ENCODE peak calls at places on chromosome 5, in four cellular contexts. One of them, this sample, is unnamed.

GRCh38 chr5:107808671-107809137 is 138.0 kb upstream of the EFNA5 start:
- DNase-seq in skeletal muscle cell: no peak
- DNase-seq in OCI-LY7: no peak
- DNase-seq in esophagus squamous epithelium: no peak
- DNase-seq in this sample: no peak

GRCh38 chr5:123951204-123951977 is 439.4 kb downstream of the CSNK1G3 start:
- DNase-seq in skeletal muscle cell: peak
- DNase-seq in OCI-LY7: no peak
- DNase-seq in esophagus squamous epithelium: no peak
- DNase-seq in this sample: peak

GRCh38 chr5:105101597-105101996 is 1539.0 kb upstream of the NUDT12 start:
- DNase-seq in skeletal muscle cell: peak
- DNase-seq in OCI-LY7: no peak
- DNase-seq in esophagus squamous epithelium: no peak
- DNase-seq in this sample: no peak

GRCh38 chr5:127634007-127634406 is 14.9 kb upstream of the CTXN3 start:
- DNase-seq in skeletal muscle cell: no peak
- DNase-seq in OCI-LY7: no peak
- DNase-seq in esophagus squamous epithelium: no peak
- DNase-seq in this sample: no peak

GRCh38 chr5:73307645-73308346 is 134.8 kb downstream of the TMEM174 start:
- DNase-seq in skeletal muscle cell: no peak
- DNase-seq in OCI-LY7: no peak
- DNase-seq in esophagus squamous epithelium: no peak
- DNase-seq in this sample: no peak

GRCh38 chr5:68129364-68129763 is 86.2 kb upstream of the PIK3R1 start:
- DNase-seq in skeletal muscle cell: no peak
- DNase-seq in OCI-LY7: no peak
- DNase-seq in esophagus squamous epithelium: no peak
- DNase-seq in this sample: no peak

GRCh38 chr5:124923131-124923530 is 176.7 kb upstream of the ZNF608 start:
- DNase-seq in skeletal muscle cell: no peak
- DNase-seq in OCI-LY7: peak
- DNase-seq in esophagus squamous epithelium: no peak
- DNase-seq in this sample: no peak

GRCh38 chr5:42057254-42057690 is 132.2 kb downstream of the FBXO4 start:
- DNase-seq in skeletal muscle cell: no peak
- DNase-seq in OCI-LY7: peak
- DNase-seq in esophagus squamous epithelium: no peak
- DNase-seq in this sample: peak

GRCh38 chr5:132375957-132376356 is 6.4 kb downstream of the SLC22A5 start:
- DNase-seq in skeletal muscle cell: no peak
- DNase-seq in OCI-LY7: no peak
- DNase-seq in esophagus squamous epithelium: no peak
- DNase-seq in this sample: no peak

GRCh38 chr5:40082313-40082712 is 597.4 kb upstream of the PTGER4 start:
- DNase-seq in skeletal muscle cell: no peak
- DNase-seq in OCI-LY7: no peak
- DNase-seq in esophagus squamous epithelium: no peak
- DNase-seq in this sample: no peak

GRCh38 chr5:64766105-64766504 is 2.4 kb downstream of the SREK1IP1 start:
- DNase-seq in skeletal muscle cell: no peak
- DNase-seq in OCI-LY7: no peak
- DNase-seq in esophagus squamous epithelium: no peak
- DNase-seq in this sample: no peak

GRCh38 chr5:150189728-150190502 is at the start of gene SLC6A7:
- DNase-seq in skeletal muscle cell: no peak
- DNase-seq in OCI-LY7: no peak
- DNase-seq in esophagus squamous epithelium: no peak
- DNase-seq in this sample: no peak

GRCh38 chr5:179766726-179767455 is 26.9 kb upstream of the LTC4S start:
- DNase-seq in skeletal muscle cell: no peak
- DNase-seq in OCI-LY7: no peak
- DNase-seq in esophagus squamous epithelium: no peak
- DNase-seq in this sample: no peak

GRCh38 chr5:170257370-170257769 is 24.6 kb downstream of the C5orf58 start:
- DNase-seq in skeletal muscle cell: no peak
- DNase-seq in OCI-LY7: no peak
- DNase-seq in esophagus squamous epithelium: no peak
- DNase-seq in this sample: no peak

GRCh38 chr5:181088289-181088688 is 42.7 kb downstream of the OR2V1 start:
- DNase-seq in skeletal muscle cell: no peak
- DNase-seq in OCI-LY7: peak
- DNase-seq in esophagus squamous epithelium: no peak
- DNase-seq in this sample: no peak

GRCh38 chr5:180352116-180352975 is 790 bp downstream of the GFPT2 start:
- DNase-seq in skeletal muscle cell: no peak
- DNase-seq in OCI-LY7: no peak
- DNase-seq in esophagus squamous epithelium: no peak
- DNase-seq in this sample: no peak

GRCh38 chr5:77563475-77563874 is 71.4 kb upstream of the WDR41 start:
- DNase-seq in skeletal muscle cell: no peak
- DNase-seq in OCI-LY7: no peak
- DNase-seq in esophagus squamous epithelium: no peak
- DNase-seq in this sample: no peak

GRCh38 chr5:6773342-6774035 is 60.3 kb downstream of the TENT4A start:
- DNase-seq in skeletal muscle cell: no peak
- DNase-seq in OCI-LY7: no peak
- DNase-seq in esophagus squamous epithelium: no peak
- DNase-seq in this sample: no peak

GRCh38 chr5:67520161-67520886 is 323.7 kb upstream of the CD180 start:
- DNase-seq in skeletal muscle cell: no peak
- DNase-seq in OCI-LY7: no peak
- DNase-seq in esophagus squamous epithelium: no peak
- DNase-seq in this sample: no peak

GRCh38 chr5:172433071-172433470 is 21.3 kb downstream of the SH3PXD2B start:
- DNase-seq in skeletal muscle cell: no peak
- DNase-seq in OCI-LY7: no peak
- DNase-seq in esophagus squamous epithelium: no peak
- DNase-seq in this sample: no peak

GRCh38 chr5:113378081-113378480 is 56.7 kb downstream of the TSSK1B start:
- DNase-seq in skeletal muscle cell: no peak
- DNase-seq in OCI-LY7: no peak
- DNase-seq in esophagus squamous epithelium: no peak
- DNase-seq in this sample: no peak

GRCh38 chr5:180668835-180669596 is 19.6 kb upstream of the FLT4 start:
- DNase-seq in skeletal muscle cell: no peak
- DNase-seq in OCI-LY7: no peak
- DNase-seq in esophagus squamous epithelium: no peak
- DNase-seq in this sample: no peak

GRCh38 chr5:167587768-167588167 is 703.7 kb upstream of the WWC1 start:
- DNase-seq in skeletal muscle cell: no peak
- DNase-seq in OCI-LY7: no peak
- DNase-seq in esophagus squamous epithelium: no peak
- DNase-seq in this sample: peak

GRCh38 chr5:138725153-138725884 is 27.9 kb upstream of the CTNNA1 start:
- DNase-seq in skeletal muscle cell: peak
- DNase-seq in OCI-LY7: peak
- DNase-seq in esophagus squamous epithelium: no peak
- DNase-seq in this sample: peak

GRCh38 chr5:31036407-31036806 is 157.1 kb upstream of the CDH6 start:
- DNase-seq in skeletal muscle cell: no peak
- DNase-seq in OCI-LY7: no peak
- DNase-seq in esophagus squamous epithelium: no peak
- DNase-seq in this sample: no peak

GRCh38 chr5:127040779-127041520 is 10.6 kb upstream of the MARCHF3 start:
- DNase-seq in skeletal muscle cell: no peak
- DNase-seq in OCI-LY7: no peak
- DNase-seq in esophagus squamous epithelium: no peak
- DNase-seq in this sample: no peak

GRCh38 chr5:163193886-163194285 is 243.5 kb upstream of the CCNG1 start:
- DNase-seq in skeletal muscle cell: no peak
- DNase-seq in OCI-LY7: no peak
- DNase-seq in esophagus squamous epithelium: no peak
- DNase-seq in this sample: no peak

GRCh38 chr5:164235176-164235914 is 729.9 kb downstream of the MAT2B start:
- DNase-seq in skeletal muscle cell: peak
- DNase-seq in OCI-LY7: no peak
- DNase-seq in esophagus squamous epithelium: no peak
- DNase-seq in this sample: no peak

GRCh38 chr5:51811883-51812282 is 428.6 kb downstream of the ISL1 start:
- DNase-seq in skeletal muscle cell: no peak
- DNase-seq in OCI-LY7: no peak
- DNase-seq in esophagus squamous epithelium: no peak
- DNase-seq in this sample: no peak

GRCh38 chr5:167623354-167623753 is 668.1 kb upstream of the WWC1 start:
- DNase-seq in skeletal muscle cell: no peak
- DNase-seq in OCI-LY7: no peak
- DNase-seq in esophagus squamous epithelium: no peak
- DNase-seq in this sample: no peak

GRCh38 chr5:132457371-132458225 is 33.0 kb downstream of the IRF1 start:
- DNase-seq in skeletal muscle cell: peak
- DNase-seq in OCI-LY7: peak
- DNase-seq in esophagus squamous epithelium: no peak
- DNase-seq in this sample: no peak

GRCh38 chr5:30099634-30100033 is 1093.9 kb upstream of the CDH6 start:
- DNase-seq in skeletal muscle cell: peak
- DNase-seq in OCI-LY7: no peak
- DNase-seq in esophagus squamous epithelium: no peak
- DNase-seq in this sample: no peak

GRCh38 chr5:135650081-135650480 is 71.3 kb upstream of the CXCL14 start:
- DNase-seq in skeletal muscle cell: no peak
- DNase-seq in OCI-LY7: no peak
- DNase-seq in esophagus squamous epithelium: no peak
- DNase-seq in this sample: no peak

GRCh38 chr5:81288021-81288433 is 13.4 kb upstream of the ZCCHC9 start:
- DNase-seq in skeletal muscle cell: no peak
- DNase-seq in OCI-LY7: no peak
- DNase-seq in esophagus squamous epithelium: no peak
- DNase-seq in this sample: no peak

GRCh38 chr5:333945-334344 is 12.4 kb downstream of the AHRR start:
- DNase-seq in skeletal muscle cell: no peak
- DNase-seq in OCI-LY7: no peak
- DNase-seq in esophagus squamous epithelium: no peak
- DNase-seq in this sample: no peak

GRCh38 chr5:132466453-132467291 is 23.9 kb downstream of the IRF1 start:
- DNase-seq in skeletal muscle cell: no peak
- DNase-seq in OCI-LY7: peak
- DNase-seq in esophagus squamous epithelium: no peak
- DNase-seq in this sample: no peak

GRCh38 chr5:154044099-154044498 is 5.3 kb downstream of the MFAP3 start:
- DNase-seq in skeletal muscle cell: no peak
- DNase-seq in OCI-LY7: no peak
- DNase-seq in esophagus squamous epithelium: no peak
- DNase-seq in this sample: no peak

GRCh38 chr5:154044585-154044984 is 5.8 kb downstream of the MFAP3 start:
- DNase-seq in skeletal muscle cell: no peak
- DNase-seq in OCI-LY7: no peak
- DNase-seq in esophagus squamous epithelium: no peak
- DNase-seq in this sample: no peak

GRCh38 chr5:154047324-154047723 is 8.6 kb downstream of the MFAP3 start:
- DNase-seq in skeletal muscle cell: no peak
- DNase-seq in OCI-LY7: no peak
- DNase-seq in esophagus squamous epithelium: no peak
- DNase-seq in this sample: no peak

GRCh38 chr5:154049685-154050084 is 10.9 kb downstream of the MFAP3 start:
- DNase-seq in skeletal muscle cell: no peak
- DNase-seq in OCI-LY7: no peak
- DNase-seq in esophagus squamous epithelium: no peak
- DNase-seq in this sample: no peak

DNA sequence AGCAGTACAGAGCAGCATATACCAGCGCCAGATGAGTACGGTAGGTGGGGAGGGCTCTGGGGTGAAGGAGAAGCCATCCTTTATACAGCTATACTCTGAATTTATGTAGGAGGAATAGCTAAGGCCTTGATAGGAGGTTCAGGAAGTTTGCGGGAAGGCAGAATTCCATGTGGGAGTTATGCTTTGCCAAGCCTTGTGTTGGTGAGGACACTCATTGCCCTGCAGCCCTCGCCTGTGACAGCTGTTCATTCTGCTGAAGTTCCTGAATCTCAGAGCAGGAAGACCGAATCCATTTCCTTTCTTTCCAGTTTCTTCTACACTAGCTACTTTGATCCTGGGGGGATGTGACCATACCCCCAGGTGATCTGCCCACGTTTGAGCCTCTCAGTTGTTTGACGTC is 7.7 kb downstream of the MFAP3 start:
- DNase-seq in skeletal muscle cell: no peak
- DNase-seq in OCI-LY7: no peak
- DNase-seq in esophagus squamous epithelium: no peak
- DNase-seq in this sample: no peak
- H3K4me3 ChIP-seq in skeletal muscle cell: no peak
- H3K4me3 ChIP-seq in OCI-LY7: no peak
- H3K4me3 ChIP-seq in esophagus squamous epithelium: no peak
- H3K4me3 ChIP-seq in this sample: no peak

DNA sequence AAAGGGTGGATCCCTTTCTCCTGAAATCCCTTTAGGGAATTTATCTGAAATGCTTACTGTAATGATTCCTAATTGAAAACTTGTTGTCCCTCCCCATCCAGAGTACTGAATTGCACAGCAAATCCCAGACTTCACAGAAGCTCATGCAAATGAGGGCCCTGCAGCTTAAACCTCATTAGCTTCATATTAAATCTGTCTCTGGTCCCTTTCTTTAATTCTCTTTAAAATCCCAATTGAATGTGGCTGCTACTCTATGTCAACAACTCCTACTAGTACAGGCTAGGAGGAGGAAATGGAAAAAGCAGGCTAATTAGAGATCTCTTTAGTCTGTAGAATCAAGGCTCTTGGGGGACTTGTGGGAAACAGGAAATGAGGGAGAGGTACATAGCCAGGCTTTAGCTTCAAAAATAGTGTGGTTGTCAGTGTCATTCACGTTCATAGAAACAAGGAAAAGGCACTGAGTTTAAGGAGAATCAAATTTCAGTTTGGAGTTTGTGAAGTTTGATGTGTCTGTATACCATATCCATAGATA is 191.3 kb upstream of the PRDM9 start:
- DNase-seq in skeletal muscle cell: no peak
- DNase-seq in OCI-LY7: no peak
- DNase-seq in esophagus squamous epithelium: no peak
- DNase-seq in this sample: no peak
- H3K4me3 ChIP-seq in skeletal muscle cell: no peak
- H3K4me3 ChIP-seq in OCI-LY7: no peak
- H3K4me3 ChIP-seq in esophagus squamous epithelium: no peak
- H3K4me3 ChIP-seq in this sample: no peak

GRCh38 chr5:176648467-176649194 is 1.3 kb downstream of the TSPAN17 start:
- DNase-seq in skeletal muscle cell: no peak
- DNase-seq in OCI-LY7: no peak
- DNase-seq in esophagus squamous epithelium: no peak
- DNase-seq in this sample: no peak
- H3K4me3 ChIP-seq in skeletal muscle cell: peak
- H3K4me3 ChIP-seq in OCI-LY7: peak
- H3K4me3 ChIP-seq in esophagus squamous epithelium: peak
- H3K4me3 ChIP-seq in this sample: peak

GRCh38 chr5:17216176-17216973 is 1.1 kb upstream of the BASP1 start:
- DNase-seq in skeletal muscle cell: no peak
- DNase-seq in OCI-LY7: peak
- DNase-seq in esophagus squamous epithelium: peak
- DNase-seq in this sample: peak
- H3K4me3 ChIP-seq in skeletal muscle cell: peak
- H3K4me3 ChIP-seq in OCI-LY7: peak
- H3K4me3 ChIP-seq in esophagus squamous epithelium: peak
- H3K4me3 ChIP-seq in this sample: peak

This sample was measured in HFF-Myc.